ENCODE peak calls at places on chromosomes 7 and 10, in eight cellular contexts. X is activated CD8-positive, alpha-beta T cell treated with anti-CD3 and anti-CD28 coated beads for 36 hours; M is GM23248; S is small intestine; F is T-cell; I is HAP-1; L is heart right ventricle; Q is spleen. T is an unnamed sample.

GRCh38 chr10:97740613-97741012 is 3.7 kb downstream of the ZFYVE27 start:
- DNase-seq in S (no peak), X (no peak), L (no peak), F (no peak), M (no peak), Q (no peak), I (peak), T (no peak)

GRCh38 chr7:132255898-132256297 is 320.4 kb downstream of the PLXNA4 start:
- DNase-seq in X (no peak), Q (peak), S (peak), F (no peak), L (peak), M (no peak), I (no peak), T (peak)

GRCh38 chr10:5869156-5869555 is 20.5 kb downstream of the ANKRD16 start:
- DNase-seq in X (no peak), L (no peak), S (no peak), I (no peak), M (no peak), Q (no peak), F (no peak), T (no peak)

GRCh38 chr10:91162050-91162494 is 58.4 kb upstream of the PCGF5 start:
- DNase-seq in F (no peak), M (peak), L (no peak), S (peak), Q (no peak), X (peak), I (no peak), T (no peak)

GRCh38 chr10:78459639-78460037 is 426.0 kb downstream of the RPS24 start:
- DNase-seq in S (no peak), Q (no peak), L (no peak), X (no peak), M (no peak), I (no peak), F (no peak), T (no peak)

GRCh38 chr7:50671397-50671796 is 106.2 kb upstream of the DDC start:
- DNase-seq in L (no peak), I (no peak), F (no peak), Q (no peak), S (no peak), X (no peak), M (no peak), T (no peak)

GRCh38 chr10:26437637-26438461 is at the start of gene APBB1IP:
- DNase-seq in Q (peak), L (peak), X (peak), F (peak), I (no peak), S (peak), M (peak), T (peak)

GRCh38 chr10:32142646-32143045 is 86.4 kb upstream of the KIF5B start:
- DNase-seq in M (peak), F (no peak), Q (no peak), I (no peak), X (no peak), S (no peak), L (no peak), T (no peak)

GRCh38 chr10:84407390-84408049 is 79.1 kb downstream of the CCSER2 start:
- DNase-seq in F (no peak), L (no peak), Q (no peak), M (no peak), S (no peak), I (no peak), X (no peak), T (no peak)

GRCh38 chr7:18116661-18117060 is 89.0 kb upstream of the PRPS1L1 start:
- DNase-seq in F (no peak), X (no peak), I (no peak), S (no peak), L (no peak), M (no peak), Q (no peak), T (no peak)

GRCh38 chr7:132298782-132299181 is 277.5 kb downstream of the PLXNA4 start:
- DNase-seq in I (no peak), Q (no peak), F (no peak), X (no peak), S (no peak), M (peak), L (no peak), T (no peak)

GRCh38 chr7:30256459-30256858 is 27.9 kb upstream of the ZNRF2 start:
- DNase-seq in F (no peak), Q (no peak), X (no peak), I (no peak), L (no peak), M (no peak), S (peak), T (no peak)

GRCh38 chr10:33799281-33799943 is 464.9 kb upstream of the NRP1 start:
- DNase-seq in M (no peak), S (no peak), Q (no peak), F (no peak), I (no peak), L (peak), X (no peak), T (no peak)

GRCh38 chr10:72563327-72563932 is 62.4 kb downstream of the MICU1 start:
- DNase-seq in F (no peak), S (no peak), I (no peak), M (no peak), Q (no peak), X (peak), L (no peak), T (no peak)

GRCh38 chr7:48109848-48110663 is 21.0 kb downstream of the UPP1 start:
- DNase-seq in F (peak), Q (peak), I (peak), X (peak), S (peak), L (peak), M (peak), T (peak)

GRCh38 chr7:126686474-126686873 is 566.3 kb downstream of the GRM8 start:
- DNase-seq in Q (no peak), M (no peak), L (no peak), F (no peak), I (no peak), X (no peak), S (no peak), T (no peak)

GRCh38 chr10:3491571-3491970 is 293.4 kb downstream of the KLF6 start:
- DNase-seq in F (no peak), X (no peak), L (no peak), M (no peak), S (no peak), I (no peak), Q (no peak), T (no peak)

GRCh38 chr10:132465193-132465888 is 68.3 kb downstream of the PWWP2B start:
- DNase-seq in I (no peak), Q (peak), L (no peak), F (no peak), X (no peak), M (no peak), S (peak), T (peak)

T was measured in heart left ventricle.